ENCODE peak calls at places on chromosomes 7 and 10, in six cellular contexts. K is HepG2, X is GM12891, V is GM12878, Z is H1, Y is K562. T is an unnamed sample.

GRCh38 chr7:100991631-100992030 is 22.3 kb downstream of the MUC12 start:
- DNase-seq in Z (no peak), V (no peak), Y (no peak), K (no peak), X (no peak), T (no peak)

GRCh38 chr7:21352540-21353387 is 75.1 kb upstream of the SP4 start:
- DNase-seq in K (no peak), Y (no peak), Z (no peak), V (peak), X (peak), T (no peak)

GRCh38 chr10:71766717-71767419 is 6.5 kb downstream of the VSIR start:
- DNase-seq in X (no peak), Y (peak), Z (no peak), V (no peak), K (peak), T (no peak)

GRCh38 chr10:73003822-73004221 is 49.2 kb upstream of the PLA2G12B start:
- DNase-seq in K (no peak), V (no peak), Y (no peak), Z (no peak), X (no peak), T (no peak)

GRCh38 chr7:106568680-106569499 is 92.1 kb downstream of the CCDC71L start:
- DNase-seq in K (no peak), Z (no peak), X (no peak), V (no peak), Y (peak), T (no peak)

GRCh38 chr10:97771055-97771811 is 566 bp downstream of the SFRP5 start:
- DNase-seq in Y (no peak), Z (peak), K (no peak), X (peak), V (no peak), T (no peak)

GRCh38 chr7:22488643-22489462 is 11.1 kb downstream of the STEAP1B start:
- DNase-seq in X (peak), Z (peak), V (peak), Y (peak), K (peak), T (peak)

GRCh38 chr10:77715081-77715480 is 77.5 kb upstream of the KCNMA1 start:
- DNase-seq in Z (no peak), X (no peak), V (no peak), K (peak), Y (peak), T (no peak)

GRCh38 chr7:100583132-100584045 is 2.5 kb downstream of the LRCH4 start:
- DNase-seq in K (no peak), Z (no peak), X (no peak), V (peak), Y (peak), T (peak)

GRCh38 chr7:49911906-49912305 is 138.5 kb downstream of the VWC2 start:
- DNase-seq in Z (no peak), K (no peak), Y (no peak), V (no peak), X (no peak), T (no peak)

GRCh38 chr10:124338276-124338915 is 80.3 kb downstream of the OAT start:
- DNase-seq in K (no peak), Y (no peak), X (no peak), Z (no peak), V (no peak), T (no peak)

GRCh38 chr10:27944005-27944404 is 54.9 kb downstream of the ODAD2 start:
- DNase-seq in Z (no peak), X (no peak), V (no peak), K (no peak), Y (no peak), T (no peak)

GRCh38 chr10:125001313-125002043 is 59.6 kb downstream of the ZRANB1 start:
- DNase-seq in Y (no peak), V (no peak), Z (no peak), K (no peak), X (peak), T (peak)

GRCh38 chr10:77970869-77971803 is 44.6 kb upstream of the DLG5 start:
- DNase-seq in V (no peak), Z (no peak), K (peak), X (no peak), Y (peak), T (no peak)

GRCh38 chr7:151838861-151839381 is 38.0 kb downstream of the PRKAG2 start:
- DNase-seq in Z (no peak), X (no peak), V (peak), Y (no peak), K (no peak), T (peak)

GRCh38 chr10:86086418-86086817 is 280.2 kb downstream of the GRID1 start:
- DNase-seq in X (no peak), V (no peak), K (no peak), Y (no peak), Z (no peak), T (no peak)

GRCh38 chr10:6458814-6459213 is 121.3 kb downstream of the PRKCQ start:
- DNase-seq in X (no peak), V (no peak), Z (no peak), K (no peak), Y (no peak), T (no peak)

GRCh38 chr7:146781352-146782116 is 664.9 kb downstream of the CNTNAP2 start:
- DNase-seq in Z (no peak), K (no peak), X (no peak), V (no peak), Y (no peak), T (no peak)

GRCh38 chr10:102402512-102402896 is 7.0 kb downstream of the NFKB2 start:
- DNase-seq in Y (no peak), X (no peak), Z (no peak), K (no peak), V (no peak), T (no peak)
- TF ChIP-seq TAF1 in Y (no peak), X (no peak), Z (no peak), K (no peak), V (no peak), T (no peak)

GRCh38 chr7:27096756-27097514 is 1.1 kb upstream of the HOXA1 start:
- DNase-seq in V (no peak), X (no peak), Y (no peak), K (no peak), Z (no peak), T (no peak)

GRCh38 chr7:27097686-27098492 is 2.1 kb upstream of the HOXA1 start:
- DNase-seq in Y (no peak), X (no peak), Z (peak), V (no peak), K (no peak), T (no peak)

GRCh38 chr7:27099839-27100225 is 2.7 kb downstream of the HOXA2 start:
- DNase-seq in K (no peak), V (no peak), Y (no peak), X (no peak), Z (no peak), T (no peak)

GRCh38 chr7:27099224-27099838 is 3.2 kb downstream of the HOXA2 start:
- DNase-seq in Y (no peak), Z (no peak), K (no peak), X (no peak), V (no peak), T (no peak)

GRCh38 chr7:27098493-27099223 is 2.9 kb upstream of the HOXA1 start:
- DNase-seq in Y (no peak), X (no peak), K (no peak), V (no peak), Z (no peak), T (no peak)
- TF ChIP-seq POLR2A in Y (no peak), X (no peak), K (no peak), V (no peak), Z (no peak), T (no peak)

DNA sequence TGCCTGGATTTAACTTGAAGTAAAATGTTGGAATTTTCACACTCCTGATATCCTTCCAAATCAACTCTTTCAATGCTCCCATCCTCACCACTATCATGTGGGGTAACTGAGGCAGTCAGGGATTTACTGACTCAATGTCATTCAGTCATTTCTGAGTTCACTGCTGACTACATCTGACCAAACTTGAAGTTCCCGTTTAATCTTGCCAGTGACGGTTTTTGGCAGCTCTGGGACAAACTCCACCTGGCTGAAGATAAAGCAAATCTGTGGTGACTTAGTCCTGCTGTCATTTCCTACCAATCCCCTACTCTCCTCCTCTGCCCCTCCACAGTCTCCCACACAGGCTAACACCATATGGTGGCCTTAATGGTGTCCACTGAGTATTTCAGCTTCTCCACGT is 22.7 kb upstream of the ACSM6 start:
- DNase-seq in V (no peak), X (no peak), Y (no peak), K (no peak), Z (no peak), T (no peak)
- TF ChIP-seq TAF1 in V (no peak), X (no peak), Y (no peak), K (no peak), Z (no peak), T (no peak)

GRCh38 chr10:63391812-63392211 is 74.0 kb downstream of the JMJD1C start:
- DNase-seq in K (no peak), Y (no peak), V (no peak), Z (no peak), X (no peak), T (no peak)

GRCh38 chr10:63388421-63389031 is 77.3 kb downstream of the JMJD1C start:
- DNase-seq in X (no peak), K (no peak), V (no peak), Y (no peak), Z (no peak), T (no peak)

GRCh38 chr10:63393050-63393449 is 72.7 kb downstream of the JMJD1C start:
- DNase-seq in K (no peak), Y (no peak), X (no peak), Z (no peak), V (no peak), T (no peak)

GRCh38 chr10:63392224-63392623 is 73.6 kb downstream of the JMJD1C start:
- DNase-seq in V (no peak), K (no peak), X (no peak), Z (no peak), Y (no peak), T (no peak)

DNA sequence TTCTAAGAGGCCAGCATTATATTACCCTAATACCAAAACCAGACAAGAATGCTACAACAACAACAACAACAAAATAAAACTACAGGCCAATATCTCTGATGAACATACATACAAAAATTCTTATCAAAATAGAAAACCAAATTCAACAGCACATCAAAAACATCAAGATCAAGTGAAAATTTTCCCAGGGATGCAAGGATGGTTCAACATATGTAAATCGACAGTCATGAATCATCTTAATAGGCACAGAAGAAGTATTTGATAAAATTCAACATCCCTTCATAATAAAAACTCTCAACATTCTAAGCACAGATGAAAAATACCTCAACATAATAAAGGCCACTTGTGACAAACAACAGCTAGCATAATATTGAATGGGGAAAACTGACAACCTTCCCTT is 75.3 kb downstream of the JMJD1C start:
- DNase-seq in Z (no peak), Y (no peak), K (no peak), X (no peak), V (no peak), T (no peak)
- TF ChIP-seq POLR2A in Z (no peak), Y (no peak), K (no peak), X (no peak), V (no peak), T (no peak)

DNA sequence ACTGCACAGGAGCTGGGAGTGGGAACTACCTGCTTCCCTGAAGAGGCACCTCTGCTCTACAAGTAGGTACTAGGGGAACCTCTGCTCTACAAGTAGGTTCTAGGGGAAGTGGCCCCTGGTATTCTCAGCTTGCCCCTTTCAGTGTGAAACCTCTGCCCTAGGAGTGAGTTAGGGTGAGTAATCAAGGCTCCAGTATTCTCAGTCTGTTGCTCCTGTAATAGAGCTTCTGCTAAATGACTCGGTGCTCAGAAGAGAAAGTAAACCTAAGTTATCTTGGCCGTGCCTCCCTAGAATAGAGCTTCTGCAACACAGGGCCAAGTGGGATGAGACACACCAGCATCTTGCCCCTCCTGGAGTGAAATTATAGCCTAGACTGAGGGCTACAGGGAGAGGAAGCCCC is 13.4 kb upstream of the RASSF4 start:
- DNase-seq in V (no peak), X (no peak), Z (peak), K (no peak), Y (no peak), T (no peak)
- TF ChIP-seq TAF1 in V (no peak), X (no peak), Z (no peak), K (no peak), Y (no peak), T (no peak)

GRCh38 chr10:3287566-3288445 is 115.2 kb upstream of the PITRM1 start:
- DNase-seq in Z (no peak), K (no peak), V (no peak), X (no peak), Y (no peak), T (no peak)
- TF ChIP-seq POLR2A in Z (no peak), K (no peak), V (no peak), X (no peak), Y (no peak), T (no peak)